ENCODE peak calls at places on chromosome X, in ten cellular contexts. J, S, A, T, B, C, E, F, L and M are unnamed samples.

GRCh38 chrX:139639253-139639652 is 68.7 kb downstream of the MCF2 start:
- DNase-seq in J (no peak), S (no peak), A (no peak), T (no peak), B (no peak), C (no peak), E (no peak), F (no peak), L (no peak), M (no peak)

GRCh38 chrX:42680651-42681050 is 97.3 kb downstream of the PPP1R2C start:
- DNase-seq in J (no peak), S (peak; percentile 21), A (no peak), T (peak; percentile 15), B (no peak), C (no peak), E (no peak), F (no peak), L (no peak), M (no peak)

GRCh38 chrX:123361371-123361770 is 177.3 kb downstream of the GRIA3 start:
- DNase-seq in J (no peak), S (peak; percentile 16), A (no peak), T (no peak), B (no peak), C (no peak), E (no peak), F (peak; percentile 1), L (no peak), M (no peak)

GRCh38 chrX:118569676-118570075 is 74.1 kb downstream of the DOCK11 start:
- DNase-seq in J (no peak), S (no peak), A (no peak), T (no peak), B (no peak), C (no peak), E (no peak), F (no peak), L (no peak), M (peak; percentile 13)

GRCh38 chrX:55490121-55490520 is 473 bp upstream of the USP51 start:
- DNase-seq in J (no peak), S (no peak), A (no peak), T (no peak), B (no peak), C (no peak), E (no peak), F (no peak), L (no peak), M (no peak)

GRCh38 chrX:42602136-42602535 is 175.8 kb downstream of the PPP1R2C start:
- DNase-seq in J (no peak), S (peak; percentile 7), A (no peak), T (no peak), B (no peak), C (no peak), E (no peak), F (no peak), L (no peak), M (no peak)

GRCh38 chrX:123184858-123185251 is 777 bp downstream of the GRIA3 start:
- DNase-seq in J (peak; percentile 17), S (peak; percentile 26), A (no peak), T (peak; percentile 21), B (no peak), C (no peak), E (no peak), F (no peak), L (no peak), M (no peak)

GRCh38 chrX:2484721-2485459 is 15.9 kb downstream of the DHRSX start:
- DNase-seq in J (peak; percentile 41), S (no peak), A (no peak), T (no peak), B (no peak), C (no peak), E (no peak), F (no peak), L (no peak), M (no peak)

GRCh38 chrX:112746812-112747630 is 67.3 kb upstream of the LHFPL1 start:
- DNase-seq in J (no peak), S (peak; percentile 10), A (no peak), T (no peak), B (no peak), C (no peak), E (no peak), F (no peak), L (no peak), M (no peak)